ENCODE peak calls at places on chromosomes 12 and 14, in four cellular contexts. J is K562, X is GM12878, G is IMR-90. A is an unnamed sample.

GRCh38 chr12:23536293-23536692 is 413.2 kb downstream of the SOX5 start:
- DNase-seq in J (no peak), G (no peak), X (peak; percentile 66), A (no peak)

GRCh38 chr14:96676161-96676560 is 121.0 kb upstream of the VRK1 start:
- DNase-seq in X (no peak), G (peak; percentile 7), J (no peak), A (no peak)

GRCh38 chr14:51652168-51653095 is 722 bp downstream of the FRMD6 start:
- DNase-seq in J (peak; percentile 11), G (no peak), X (no peak), A (peak; percentile 49)

GRCh38 chr12:4852911-4853310 is 56.8 kb upstream of the KCNA1 start:
- DNase-seq in X (no peak), G (no peak), J (no peak), A (no peak)

GRCh38 chr12:64077922-64078321 is 144.2 kb downstream of the KICS2 start:
- DNase-seq in X (no peak), J (no peak), G (no peak), A (peak; percentile 15)

GRCh38 chr14:38208825-38209562 is 1.3 kb downstream of the SSTR1 start:
- DNase-seq in X (no peak), J (no peak), G (peak; percentile 74), A (peak; percentile 47)

GRCh38 chr14:34733245-34733644 is 18.9 kb upstream of the CFL2 start:
- DNase-seq in X (no peak), G (peak; percentile 67), J (no peak), A (no peak)

GRCh38 chr14:90553298-90553920 is 156.6 kb downstream of the CALM1 start:
- DNase-seq in J (no peak), X (no peak), G (no peak), A (no peak)

GRCh38 chr14:64768401-64769095 is 64.3 kb downstream of the PLEKHG3 start:
- DNase-seq in X (no peak), J (no peak), G (no peak), A (no peak)

GRCh38 chr12:62632521-62632920 is 165.9 kb downstream of the MON2 start:
- DNase-seq in J (no peak), X (no peak), G (no peak), A (peak; percentile 8)

GRCh38 chr12:1972260-1972659 is 32.0 kb downstream of the DCP1B start:
- DNase-seq in X (no peak), G (peak; percentile 74), J (no peak), A (no peak)

GRCh38 chr12:47207005-47207717 is 127.4 kb upstream of the AMIGO2 start:
- DNase-seq in X (peak; percentile 66), G (no peak), J (no peak), A (peak; percentile 5)

GRCh38 chr12:69059465-69060457 is 126.8 kb upstream of the CPM start:
- DNase-seq in G (peak; percentile 96), J (no peak), X (no peak), A (peak; percentile 75)

GRCh38 chr12:94769040-94769420 is 118.7 kb upstream of the TMCC3 start:
- DNase-seq in X (peak; percentile 53), G (no peak), J (no peak), A (peak; percentile 52)

GRCh38 chr12:80056845-80057244 is 42.5 kb upstream of the OTOGL start:
- DNase-seq in J (no peak), G (no peak), X (no peak), A (peak; percentile 98)

GRCh38 chr14:92704036-92704804 is 44.2 kb downstream of the LGMN start:
- DNase-seq in G (no peak), X (peak; percentile 92), J (no peak), A (no peak)

GRCh38 chr12:24044973-24045703 is 95.7 kb upstream of the SOX5 start:
- DNase-seq in G (no peak), X (no peak), J (no peak), A (no peak)

GRCh38 chr14:84086714-84087113 is 1443.2 kb upstream of the FLRT2 start:
- DNase-seq in J (no peak), G (no peak), X (no peak), A (no peak)

DNA sequence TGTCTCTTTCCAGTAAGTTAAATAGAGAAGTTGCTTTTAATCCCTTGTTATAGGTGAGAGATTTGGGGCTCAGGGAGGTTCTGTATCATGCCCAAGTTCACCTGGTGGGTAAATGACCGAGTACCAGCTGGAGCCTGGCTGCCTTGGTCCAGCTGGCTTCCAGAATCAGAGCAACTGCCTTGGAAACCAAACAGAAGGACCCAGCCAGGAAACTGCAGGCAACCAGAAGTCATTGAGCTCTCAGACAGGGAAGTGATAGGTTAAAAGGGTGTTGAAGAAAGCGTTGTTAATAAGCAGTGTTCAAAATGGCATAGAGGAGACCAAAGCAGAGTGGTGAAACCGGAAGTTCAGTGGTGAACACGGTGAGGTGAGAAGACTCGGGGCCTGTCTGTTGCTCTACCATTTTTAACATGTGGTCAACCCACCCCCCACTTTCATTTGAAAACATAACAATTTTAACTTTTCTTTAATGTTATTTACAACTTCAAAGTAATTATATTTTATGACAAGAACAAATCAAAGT is 54.9 kb downstream of the PLEKHG7 start:
- DNase-seq in J (no peak), X (no peak), G (no peak), A (peak; percentile 72)
- TF ChIP-seq FOS in J (no peak), X (no peak), G (no peak), A (no peak)

DNA sequence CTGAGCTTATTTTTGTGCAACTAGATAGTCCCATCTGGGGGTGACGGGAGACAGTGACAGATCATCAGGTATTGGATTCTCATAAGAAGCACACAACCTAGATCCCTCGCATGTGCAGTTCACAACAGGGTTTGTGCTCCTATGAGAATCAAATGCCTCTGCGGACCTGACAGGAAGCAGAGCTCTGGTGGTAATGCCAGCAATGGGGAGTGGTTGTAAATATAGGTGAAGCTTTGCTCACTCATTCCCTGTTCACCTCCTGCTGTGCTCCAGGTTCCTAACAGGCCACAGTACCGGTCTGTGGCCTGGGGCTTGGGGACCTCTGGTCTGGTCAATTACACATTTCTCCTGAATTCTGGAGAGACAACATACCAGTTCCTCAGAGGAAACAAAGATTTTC is 39.0 kb downstream of the GABARAPL1 start:
- DNase-seq in G (no peak), X (no peak), J (no peak), A (no peak)
- TF ChIP-seq FOS in G (no peak), X (no peak), J (no peak), A (no peak)

GRCh38 chr12:52319097-52319496 is 2.1 kb downstream of the KRT83 start:
- DNase-seq in G (no peak), J (no peak), X (no peak), A (no peak)
- TF ChIP-seq FOS in G (no peak), J (no peak), X (no peak), A (no peak)

DNA sequence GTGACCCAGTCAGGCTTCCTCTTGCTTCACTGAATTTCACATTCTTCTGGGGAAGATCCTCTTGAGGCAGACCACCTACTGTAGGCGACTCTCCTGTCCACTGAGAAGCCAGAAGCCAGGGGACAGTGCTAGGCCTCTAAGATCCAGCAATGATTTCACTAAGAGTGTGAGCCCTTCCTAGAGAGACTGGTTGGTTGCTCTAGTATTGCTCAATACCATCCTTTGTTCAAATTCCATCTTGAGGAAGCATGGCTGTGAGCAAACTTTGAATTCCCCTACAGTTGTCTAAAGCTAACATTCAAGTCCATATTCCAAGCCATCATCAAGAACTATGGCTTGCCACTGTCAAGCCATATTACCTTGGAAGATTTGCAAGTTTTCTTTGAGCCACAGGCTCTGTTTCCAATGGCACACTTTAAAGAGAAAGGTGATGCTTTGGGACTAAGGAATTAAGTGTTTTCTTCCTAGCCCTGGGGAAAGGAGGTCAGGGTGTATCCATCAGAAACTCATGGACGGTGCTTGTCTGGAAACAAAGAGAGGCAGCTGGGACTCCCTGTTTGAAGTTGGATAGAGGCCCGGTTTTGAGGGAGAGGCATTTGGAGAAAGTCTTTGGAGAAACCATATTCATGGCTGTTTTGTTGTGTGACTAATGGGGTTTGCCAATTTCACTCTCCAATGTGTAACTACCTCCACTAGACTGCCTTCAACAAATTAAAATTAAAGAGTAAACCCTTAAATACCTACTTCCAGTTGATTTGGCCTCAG is 1217.9 kb downstream of the VRK1 start:
- DNase-seq in J (no peak), G (no peak), X (no peak), A (no peak)
- TF ChIP-seq FOS in J (no peak), G (no peak), X (no peak), A (no peak)

DNA sequence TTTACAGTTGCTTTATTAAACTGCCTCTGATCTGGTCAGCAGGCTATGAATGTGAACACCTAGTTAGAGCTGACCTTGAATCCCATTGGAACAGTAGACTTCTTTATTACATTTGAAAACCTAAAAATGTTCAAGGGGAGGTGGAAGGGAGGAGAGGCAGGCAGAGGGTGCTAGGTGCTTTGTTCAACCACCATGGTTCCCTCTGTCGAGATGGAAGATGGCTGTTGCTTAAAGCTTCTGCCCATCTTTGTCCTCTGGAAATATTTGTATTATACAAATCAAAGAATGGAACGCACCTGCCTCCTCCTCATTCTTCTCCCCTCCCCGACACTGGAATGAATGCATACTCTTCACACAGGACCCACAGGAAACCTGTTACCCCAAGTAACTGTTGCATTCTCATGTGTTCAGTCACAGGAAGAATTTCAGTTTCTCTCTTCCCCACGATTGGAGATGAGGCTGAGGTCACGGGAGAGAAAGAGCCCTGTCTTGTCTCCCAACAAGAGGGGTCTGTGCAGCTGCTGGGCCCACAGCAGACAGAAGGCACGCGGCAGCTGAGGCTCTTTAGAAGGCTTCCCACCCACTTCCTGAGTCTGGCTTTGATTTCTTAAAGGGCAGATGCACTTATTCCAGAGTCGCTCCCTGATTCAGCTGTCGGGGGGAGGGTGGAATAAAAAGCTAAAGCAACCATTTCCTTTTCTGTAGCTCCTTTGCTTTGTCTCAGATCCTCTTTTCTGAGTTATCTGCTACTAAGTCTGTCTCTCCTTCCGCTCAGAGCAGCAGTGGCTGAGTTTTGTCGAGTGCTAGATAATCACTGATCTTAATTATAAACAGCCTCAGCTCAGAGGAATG is 217.9 kb upstream of the BTG1 start:
- DNase-seq in X (peak; percentile 96), J (no peak), G (peak; percentile 4), A (peak; percentile 31)
- TF ChIP-seq FOS in X (no peak), J (no peak), G (no peak), A (no peak)

GRCh38 chr14:68945585-68946289 is 33.4 kb downstream of the ACTN1 start:
- DNase-seq in X (no peak), J (peak; percentile 36), G (no peak), A (no peak)
- TF ChIP-seq FOS in X (no peak), J (no peak), G (no peak), A (no peak)

GRCh38 chr12:6831021-6831420 is 2.8 kb downstream of the P3H3 start:
- DNase-seq in X (no peak), J (no peak), G (no peak), A (no peak)

GRCh38 chr12:6828671-6829531 is 694 bp downstream of the P3H3 start:
- DNase-seq in J (peak; percentile 72), G (peak; percentile 50), X (no peak), A (no peak)

GRCh38 chr12:6827982-6828670 is at the start of gene P3H3:
- DNase-seq in G (peak; percentile 47), X (no peak), J (peak; percentile 49), A (peak; percentile 56)

GRCh38 chr12:6830286-6830892 is 2.2 kb downstream of the P3H3 start:
- DNase-seq in J (no peak), G (no peak), X (no peak), A (no peak)

GRCh38 chr12:6829532-6830220 is 1.5 kb downstream of the P3H3 start:
- DNase-seq in J (no peak), X (no peak), G (peak; percentile 43), A (peak; percentile 72)
- TF ChIP-seq FOS in J (no peak), X (no peak), G (no peak), A (no peak)

A was measured in endothelial cell of umbilical vein.